ENCODE peak calls at places on chromosome 21, in nine cellular contexts. P is cardiac muscle cell; U is adrenal gland; Z is SJSA1; W is CD8-positive, alpha-beta T cell; H is esophagus squamous epithelium; G is tibial nerve; T is iPS DF 6.9; R is endodermal cell. L is an unnamed sample.

GRCh38 chr21:17823846-17824245 is 4.7 kb upstream of the C21orf91 start:
- DNase-seq in G (no peak), W (no peak), H (no peak), Z (no peak), T (no peak), P (no peak), U (no peak), R (no peak), L (no peak)

GRCh38 chr21:42974832-42975820 is 764 bp downstream of the PKNOX1 start:
- DNase-seq in T (no peak), H (no peak), W (peak; percentile 65), U (peak; percentile 70), P (peak; percentile 80), R (peak; percentile 79), G (peak; percentile 41), Z (peak; percentile 65), L (peak; percentile 81)

GRCh38 chr21:29194847-29195246 is 64.4 kb downstream of the MAP3K7CL start:
- DNase-seq in T (no peak), R (no peak), Z (no peak), W (no peak), P (peak; percentile 26), U (no peak), H (no peak), G (no peak), L (no peak)

GRCh38 chr21:29365636-29366305 is 67.0 kb downstream of the BACH1 start:
- DNase-seq in G (no peak), T (no peak), U (no peak), P (no peak), W (no peak), R (peak; percentile 12), H (no peak), Z (no peak), L (no peak)

GRCh38 chr21:37071561-37072238 is 1.2 kb downstream of the PIGP start:
- DNase-seq in H (no peak), P (peak; percentile 81), W (no peak), G (peak; percentile 72), R (peak; percentile 58), Z (peak; percentile 57), U (peak; percentile 85), T (no peak), L (peak; percentile 79)

GRCh38 chr21:29825936-29826335 is 113.9 kb downstream of the GRIK1 start:
- DNase-seq in T (no peak), H (no peak), G (no peak), R (no peak), Z (no peak), U (no peak), P (no peak), W (no peak), L (no peak)

GRCh38 chr21:33023574-33024277 is 2.0 kb upstream of the OLIG2 start:
- DNase-seq in Z (no peak), P (no peak), G (no peak), H (no peak), U (no peak), R (peak; percentile 77), W (no peak), T (no peak), L (no peak)

GRCh38 chr21:39051561-39051949 is 131.7 kb downstream of the PSMG1 start:
- DNase-seq in P (no peak), Z (no peak), U (no peak), G (no peak), H (no peak), T (no peak), W (no peak), R (peak; percentile 26), L (no peak)

GRCh38 chr21:29228306-29228705 is 70.4 kb upstream of the BACH1 start:
- DNase-seq in G (no peak), T (no peak), H (no peak), U (no peak), W (no peak), Z (no peak), R (no peak), P (peak; percentile 49), L (no peak)

GRCh38 chr21:14285147-14285546 is 69.2 kb downstream of the RBM11 start:
- DNase-seq in U (no peak), R (no peak), W (no peak), H (no peak), T (no peak), P (no peak), G (no peak), Z (no peak), L (no peak)

GRCh38 chr21:35562876-35563275 is 497.4 kb downstream of the SETD4 start:
- DNase-seq in P (peak; percentile 33), U (no peak), W (no peak), R (no peak), Z (no peak), H (no peak), T (no peak), G (no peak), L (no peak)

GRCh38 chr21:42575111-42575510 is 61.5 kb downstream of the SLC37A1 start:
- DNase-seq in R (peak; percentile 16), Z (peak; percentile 32), W (no peak), G (no peak), P (no peak), U (no peak), H (no peak), T (no peak), L (no peak)

DNA sequence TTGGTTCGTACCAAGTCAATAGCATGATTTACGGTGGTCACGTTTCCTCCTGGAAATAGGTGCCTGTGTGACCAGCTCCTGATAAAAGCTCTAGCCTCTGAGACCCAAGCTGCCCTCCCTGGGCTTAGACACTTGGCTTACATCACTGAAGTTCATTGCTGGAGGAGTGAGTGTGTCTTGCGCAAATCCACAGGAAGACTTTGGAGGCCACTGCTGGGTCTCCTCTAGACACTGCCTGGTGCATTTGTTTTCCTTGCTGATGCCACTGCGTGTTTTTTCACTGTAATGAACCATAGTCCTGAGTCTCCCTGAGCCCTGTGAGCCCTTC is 230.6 kb downstream of the DSCAM start:
- DNase-seq in Z (no peak), T (no peak), W (no peak), H (no peak), U (no peak), G (no peak), P (no peak), R (no peak), L (no peak)
- H3K27ac ChIP-seq in Z (no peak overlapping the region), T (no peak overlapping the region), W (no peak overlapping the region), H (no peak overlapping the region), U (no peak overlapping the region), G (no peak overlapping the region), P (no peak overlapping the region), R (no peak overlapping the region), L (no peak overlapping the region)

GRCh38 chr21:15309022-15309590 is 244.3 kb upstream of the NRIP1 start:
- DNase-seq in T (no peak), W (no peak), G (no peak), Z (no peak), R (no peak), H (no peak), P (no peak), U (no peak), L (no peak)
- H3K27ac ChIP-seq in T (no peak overlapping the region), W (no peak overlapping the region), G (no peak overlapping the region), Z (no peak overlapping the region), R (no peak overlapping the region), H (no peak overlapping the region), P (no peak overlapping the region), U (no peak overlapping the region), L (no peak overlapping the region)

DNA sequence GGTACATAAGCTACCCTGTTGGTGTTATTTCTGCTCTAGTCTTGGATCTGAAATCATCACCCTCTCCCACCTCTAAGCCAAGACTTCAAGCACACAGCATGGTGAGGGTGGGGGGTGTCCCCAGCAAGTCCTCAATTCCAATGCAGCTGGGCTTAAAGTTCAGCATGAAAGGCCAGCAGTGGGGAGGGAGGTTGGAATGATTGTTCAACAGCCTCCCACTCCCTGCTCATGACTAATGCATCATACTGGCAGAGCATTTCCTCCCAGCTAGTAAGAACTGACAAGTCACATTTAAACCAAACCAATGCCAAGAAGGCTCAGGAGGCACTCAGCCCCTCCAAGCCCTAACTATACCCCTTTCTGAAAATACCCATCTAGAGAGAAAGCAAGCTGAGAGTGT is 50.1 kb downstream of the TIAM1 start:
- DNase-seq in T (no peak), W (no peak), H (no peak), P (peak; percentile 92), Z (peak; percentile 81), U (no peak), R (no peak), G (no peak), L (no peak)
- H3K27ac ChIP-seq in T (no peak overlapping the region), W (no peak overlapping the region), H (no peak overlapping the region), P (no peak overlapping the region), Z (peak overlapping the region; percentile 94), U (no peak overlapping the region), R (no peak overlapping the region), G (no peak overlapping the region), L (no peak overlapping the region)

GRCh38 chr21:46038341-46038829 is 56.8 kb downstream of the COL6A1 start:
- DNase-seq in W (no peak), H (no peak), Z (no peak), P (no peak), G (no peak), T (no peak), U (no peak), R (no peak), L (no peak)

GRCh38 chr21:46035809-46036695 is 54.5 kb downstream of the COL6A1 start:
- DNase-seq in P (peak; percentile 97), T (no peak), Z (no peak), W (no peak), U (no peak), G (no peak), H (no peak), R (no peak), L (peak; percentile 88)

GRCh38 chr21:46036696-46037337 is 55.2 kb downstream of the COL6A1 start:
- DNase-seq in R (no peak), G (no peak), W (no peak), U (no peak), T (no peak), H (no peak), P (peak; percentile 47), Z (no peak), L (peak; percentile 68)

GRCh38 chr21:46038871-46039397 is 57.4 kb downstream of the COL6A1 start:
- DNase-seq in Z (peak; percentile 80), W (no peak), P (peak; percentile 97), G (peak; percentile 50), R (peak; percentile 56), U (peak; percentile 76), T (no peak), H (no peak), L (peak; percentile 90)

DNA sequence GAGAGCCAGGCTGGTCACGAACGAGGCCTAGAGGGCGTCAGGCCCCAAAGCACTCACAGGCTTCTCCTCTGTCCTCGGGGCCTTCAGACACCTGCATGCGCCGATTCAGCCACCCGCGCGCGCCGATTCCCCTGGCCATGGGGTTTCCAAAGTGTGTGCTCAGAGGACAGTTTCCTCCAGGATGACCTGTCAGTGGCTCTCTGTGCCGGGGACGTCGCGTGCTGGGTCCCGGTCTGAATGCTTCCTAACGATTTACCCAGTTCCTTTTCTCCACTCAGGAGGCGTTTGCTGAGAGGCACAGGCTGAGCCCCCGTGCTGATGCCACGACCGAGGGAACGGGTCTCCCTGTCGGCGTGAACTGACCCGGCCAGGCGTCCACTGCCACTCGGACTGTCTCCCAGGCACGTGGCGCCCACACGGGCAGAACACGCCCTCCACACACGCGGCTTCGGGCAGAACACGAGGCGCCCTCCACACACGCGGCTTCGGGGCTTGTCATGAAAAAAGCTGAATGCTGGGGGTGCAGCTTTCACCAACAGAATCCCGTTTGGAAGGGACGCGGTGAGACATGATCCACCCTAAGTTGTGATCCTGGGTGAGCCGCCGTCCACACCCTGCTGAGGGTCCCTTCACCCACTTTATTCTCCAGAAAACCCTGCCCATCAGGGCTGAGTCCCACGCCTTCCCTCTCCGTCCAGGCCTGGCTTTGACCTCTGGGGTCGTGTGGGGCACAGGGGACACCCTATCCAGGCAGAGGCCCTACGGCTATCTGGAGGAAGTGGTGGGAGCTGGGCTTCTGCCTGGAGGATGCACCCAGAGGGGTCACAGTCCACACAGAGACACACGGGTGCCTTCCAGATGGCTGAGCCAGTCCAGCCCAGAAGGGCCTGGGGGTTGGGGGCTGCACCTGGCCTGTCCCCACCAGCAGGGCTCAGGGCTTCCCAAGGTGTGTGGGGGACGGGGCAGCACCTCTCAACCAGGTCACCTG is 56.1 kb downstream of the COL6A1 start:
- DNase-seq in U (no peak), Z (no peak), G (no peak), P (no peak), W (no peak), R (no peak), H (no peak), T (no peak), L (no peak)
- H3K27ac ChIP-seq in U (no peak overlapping the region), Z (no peak overlapping the region), G (no peak overlapping the region), P (no peak overlapping the region), W (no peak overlapping the region), R (no peak overlapping the region), H (no peak overlapping the region), T (no peak overlapping the region), L (no peak overlapping the region)

L was measured in right cardiac atrium.